ENCODE peak calls at places on chromosomes 4 and X, in six cellular contexts. One of them, this sample, is unnamed.

GRCh38 chrX:129472116-129472515 is 51.2 kb downstream of the SMARCA1 start:
- DNase-seq in HFFc6: peak
- DNase-seq in body of pancreas: no peak
- DNase-seq in choroid plexus epithelial cell: peak
- DNase-seq in esophagus squamous epithelium: no peak
- DNase-seq in GM13977: no peak
- DNase-seq in this sample: no peak

GRCh38 chrX:1026263-1027015 is 186.0 kb downstream of the CRLF2 start:
- DNase-seq in HFFc6: no peak
- DNase-seq in body of pancreas: no peak
- DNase-seq in choroid plexus epithelial cell: no peak
- DNase-seq in esophagus squamous epithelium: no peak
- DNase-seq in GM13977: no peak
- DNase-seq in this sample: no peak

GRCh38 chr4:147707892-147708672 is 23.8 kb upstream of the ARHGAP10 start:
- DNase-seq in HFFc6: peak
- DNase-seq in body of pancreas: peak
- DNase-seq in choroid plexus epithelial cell: peak
- DNase-seq in esophagus squamous epithelium: no peak
- DNase-seq in GM13977: peak
- DNase-seq in this sample: peak

GRCh38 chr4:78661923-78662521 is 110.5 kb downstream of the ANXA3 start:
- DNase-seq in HFFc6: no peak
- DNase-seq in body of pancreas: no peak
- DNase-seq in choroid plexus epithelial cell: peak
- DNase-seq in esophagus squamous epithelium: no peak
- DNase-seq in GM13977: peak
- DNase-seq in this sample: no peak

GRCh38 chrX:19616959-19617358 is 101.7 kb upstream of the MAP3K15 start:
- DNase-seq in HFFc6: peak
- DNase-seq in body of pancreas: no peak
- DNase-seq in choroid plexus epithelial cell: peak
- DNase-seq in esophagus squamous epithelium: no peak
- DNase-seq in GM13977: no peak
- DNase-seq in this sample: no peak

GRCh38 chrX:119852410-119853353 is at the start of gene UPF3B:
- DNase-seq in HFFc6: peak
- DNase-seq in body of pancreas: peak
- DNase-seq in choroid plexus epithelial cell: peak
- DNase-seq in esophagus squamous epithelium: peak
- DNase-seq in GM13977: peak
- DNase-seq in this sample: peak

GRCh38 chrX:17405225-17405969 is 30.4 kb downstream of the NHS start:
- DNase-seq in HFFc6: peak
- DNase-seq in body of pancreas: no peak
- DNase-seq in choroid plexus epithelial cell: no peak
- DNase-seq in esophagus squamous epithelium: no peak
- DNase-seq in GM13977: no peak
- DNase-seq in this sample: peak

GRCh38 chr4:94826206-94826605 is 68.5 kb downstream of the BMPR1B start:
- DNase-seq in HFFc6: no peak
- DNase-seq in body of pancreas: no peak
- DNase-seq in choroid plexus epithelial cell: peak
- DNase-seq in esophagus squamous epithelium: no peak
- DNase-seq in GM13977: no peak
- DNase-seq in this sample: no peak

GRCh38 chr4:172982151-172982590 is 186.4 kb upstream of the GALNT7 start:
- DNase-seq in HFFc6: peak
- DNase-seq in body of pancreas: no peak
- DNase-seq in choroid plexus epithelial cell: peak
- DNase-seq in esophagus squamous epithelium: no peak
- DNase-seq in GM13977: no peak
- DNase-seq in this sample: no peak

GRCh38 chrX:78182881-78183280 is 43.4 kb upstream of the TAF9B start:
- DNase-seq in HFFc6: no peak
- DNase-seq in body of pancreas: no peak
- DNase-seq in choroid plexus epithelial cell: no peak
- DNase-seq in esophagus squamous epithelium: no peak
- DNase-seq in GM13977: no peak
- DNase-seq in this sample: no peak

GRCh38 chrX:136920001-136920400 is 39.5 kb upstream of the RBMX start:
- DNase-seq in HFFc6: no peak
- DNase-seq in body of pancreas: no peak
- DNase-seq in choroid plexus epithelial cell: peak
- DNase-seq in esophagus squamous epithelium: no peak
- DNase-seq in GM13977: no peak
- DNase-seq in this sample: no peak

GRCh38 chrX:15686818-15687685 is 22.4 kb upstream of the CLTRN start:
- DNase-seq in HFFc6: peak
- DNase-seq in body of pancreas: peak
- DNase-seq in choroid plexus epithelial cell: peak
- DNase-seq in esophagus squamous epithelium: no peak
- DNase-seq in GM13977: peak
- DNase-seq in this sample: peak

GRCh38 chr4:3303840-3304715 is 11.3 kb downstream of the RGS12 start:
- DNase-seq in HFFc6: no peak
- DNase-seq in body of pancreas: peak
- DNase-seq in choroid plexus epithelial cell: no peak
- DNase-seq in esophagus squamous epithelium: no peak
- DNase-seq in GM13977: no peak
- DNase-seq in this sample: no peak

GRCh38 chrX:39296472-39296871 is 495.2 kb downstream of the MID1IP1 start:
- DNase-seq in HFFc6: no peak
- DNase-seq in body of pancreas: no peak
- DNase-seq in choroid plexus epithelial cell: no peak
- DNase-seq in esophagus squamous epithelium: no peak
- DNase-seq in GM13977: no peak
- DNase-seq in this sample: no peak

GRCh38 chr4:158805628-158806471 is 37.0 kb downstream of the FNIP2 start:
- DNase-seq in HFFc6: peak
- DNase-seq in body of pancreas: peak
- DNase-seq in choroid plexus epithelial cell: no peak
- DNase-seq in esophagus squamous epithelium: no peak
- DNase-seq in GM13977: no peak
- DNase-seq in this sample: peak

GRCh38 chrX:45172890-45173289 is 27.8 kb downstream of the DIPK2B start:
- DNase-seq in HFFc6: peak
- DNase-seq in body of pancreas: no peak
- DNase-seq in choroid plexus epithelial cell: peak
- DNase-seq in esophagus squamous epithelium: no peak
- DNase-seq in GM13977: no peak
- DNase-seq in this sample: peak

GRCh38 chr4:8702516-8703400 is 110.2 kb downstream of the CPZ start:
- DNase-seq in HFFc6: no peak
- DNase-seq in body of pancreas: no peak
- DNase-seq in choroid plexus epithelial cell: no peak
- DNase-seq in esophagus squamous epithelium: no peak
- DNase-seq in GM13977: no peak
- DNase-seq in this sample: no peak

GRCh38 chr4:63316633-63317032 is 1092.6 kb downstream of the TECRL start:
- DNase-seq in HFFc6: no peak
- DNase-seq in body of pancreas: no peak
- DNase-seq in choroid plexus epithelial cell: no peak
- DNase-seq in esophagus squamous epithelium: no peak
- DNase-seq in GM13977: no peak
- DNase-seq in this sample: no peak

GRCh38 chr4:3445111-3445820 is 3.5 kb downstream of the HGFAC start:
- DNase-seq in HFFc6: no peak
- DNase-seq in body of pancreas: no peak
- DNase-seq in choroid plexus epithelial cell: no peak
- DNase-seq in esophagus squamous epithelium: no peak
- DNase-seq in GM13977: no peak
- DNase-seq in this sample: no peak

GRCh38 chr4:108849611-108850406 is 87.0 kb upstream of the ETNPPL start:
- DNase-seq in HFFc6: peak
- DNase-seq in body of pancreas: no peak
- DNase-seq in choroid plexus epithelial cell: peak
- DNase-seq in esophagus squamous epithelium: no peak
- DNase-seq in GM13977: no peak
- DNase-seq in this sample: no peak

GRCh38 chr4:86453044-86453501 is 93.2 kb upstream of the MAPK10 start:
- DNase-seq in HFFc6: no peak
- DNase-seq in body of pancreas: peak
- DNase-seq in choroid plexus epithelial cell: peak
- DNase-seq in esophagus squamous epithelium: no peak
- DNase-seq in GM13977: no peak
- DNase-seq in this sample: no peak

GRCh38 chr4:154588198-154588597 is 2.3 kb downstream of the FGA start:
- DNase-seq in HFFc6: no peak
- DNase-seq in body of pancreas: no peak
- DNase-seq in choroid plexus epithelial cell: no peak
- DNase-seq in esophagus squamous epithelium: no peak
- DNase-seq in GM13977: no peak
- DNase-seq in this sample: no peak

GRCh38 chrX:82541822-82542221 is 966.3 kb upstream of the POU3F4 start:
- DNase-seq in HFFc6: no peak
- DNase-seq in body of pancreas: no peak
- DNase-seq in choroid plexus epithelial cell: no peak
- DNase-seq in esophagus squamous epithelium: no peak
- DNase-seq in GM13977: no peak
- DNase-seq in this sample: no peak

GRCh38 chr4:183960021-183960420 is 54.9 kb downstream of the STOX2 start:
- DNase-seq in HFFc6: no peak
- DNase-seq in body of pancreas: peak
- DNase-seq in choroid plexus epithelial cell: peak
- DNase-seq in esophagus squamous epithelium: no peak
- DNase-seq in GM13977: no peak
- DNase-seq in this sample: peak

GRCh38 chr4:111636961-111637556 is 508.2 kb upstream of the FAM241A start:
- DNase-seq in HFFc6: no peak
- DNase-seq in body of pancreas: no peak
- DNase-seq in choroid plexus epithelial cell: no peak
- DNase-seq in esophagus squamous epithelium: no peak
- DNase-seq in GM13977: no peak
- DNase-seq in this sample: no peak

GRCh38 chr4:111639876-111640275 is 505.4 kb upstream of the FAM241A start:
- DNase-seq in HFFc6: peak
- DNase-seq in body of pancreas: no peak
- DNase-seq in choroid plexus epithelial cell: peak
- DNase-seq in esophagus squamous epithelium: no peak
- DNase-seq in GM13977: no peak
- DNase-seq in this sample: no peak

GRCh38 chr4:111639120-111639519 is 506.1 kb upstream of the FAM241A start:
- DNase-seq in HFFc6: peak
- DNase-seq in body of pancreas: no peak
- DNase-seq in choroid plexus epithelial cell: peak
- DNase-seq in esophagus squamous epithelium: no peak
- DNase-seq in GM13977: no peak
- DNase-seq in this sample: no peak

GRCh38 chr4:111641813-111642579 is 503.3 kb upstream of the FAM241A start:
- DNase-seq in HFFc6: peak
- DNase-seq in body of pancreas: peak
- DNase-seq in choroid plexus epithelial cell: peak
- DNase-seq in esophagus squamous epithelium: no peak
- DNase-seq in GM13977: peak
- DNase-seq in this sample: peak
- TF ChIP-seq CTCF in HFFc6: peak
- TF ChIP-seq CTCF in body of pancreas: peak
- TF ChIP-seq CTCF in choroid plexus epithelial cell: peak
- TF ChIP-seq CTCF in esophagus squamous epithelium: peak
- TF ChIP-seq CTCF in GM13977: peak
- TF ChIP-seq CTCF in this sample: peak

GRCh38 chrX:22538581-22538980 is 265.9 kb downstream of the CBLL2 start:
- DNase-seq in HFFc6: no peak
- DNase-seq in body of pancreas: no peak
- DNase-seq in choroid plexus epithelial cell: no peak
- DNase-seq in esophagus squamous epithelium: no peak
- DNase-seq in GM13977: no peak
- DNase-seq in this sample: no peak

GRCh38 chrX:22534643-22535042 is 261.9 kb downstream of the CBLL2 start:
- DNase-seq in HFFc6: peak
- DNase-seq in body of pancreas: no peak
- DNase-seq in choroid plexus epithelial cell: peak
- DNase-seq in esophagus squamous epithelium: no peak
- DNase-seq in GM13977: no peak
- DNase-seq in this sample: no peak

DNA sequence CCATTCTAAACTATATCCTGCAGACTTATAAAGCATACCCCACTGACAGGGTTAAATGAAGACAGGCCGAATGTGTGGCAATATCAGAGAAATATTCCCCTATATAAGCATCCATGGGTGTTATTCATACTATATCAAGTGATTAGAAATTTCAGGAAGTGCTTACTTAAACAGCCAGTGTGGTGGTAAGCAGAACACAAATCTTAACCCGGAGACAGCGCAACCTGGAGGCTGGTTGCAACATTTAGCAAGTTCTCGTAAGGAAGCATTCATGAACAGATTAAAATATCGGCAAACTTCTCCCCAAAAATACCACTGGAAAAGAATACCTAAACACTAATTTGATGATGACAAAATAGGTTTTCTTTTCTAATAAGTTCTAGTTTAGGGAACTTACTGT is 261.2 kb downstream of the CBLL2 start:
- DNase-seq in HFFc6: no peak
- DNase-seq in body of pancreas: no peak
- DNase-seq in choroid plexus epithelial cell: peak
- DNase-seq in esophagus squamous epithelium: no peak
- DNase-seq in GM13977: no peak
- DNase-seq in this sample: no peak
- TF ChIP-seq CTCF in HFFc6: no peak
- TF ChIP-seq CTCF in body of pancreas: no peak
- TF ChIP-seq CTCF in choroid plexus epithelial cell: no peak
- TF ChIP-seq CTCF in esophagus squamous epithelium: no peak
- TF ChIP-seq CTCF in GM13977: peak
- TF ChIP-seq CTCF in this sample: no peak

DNA sequence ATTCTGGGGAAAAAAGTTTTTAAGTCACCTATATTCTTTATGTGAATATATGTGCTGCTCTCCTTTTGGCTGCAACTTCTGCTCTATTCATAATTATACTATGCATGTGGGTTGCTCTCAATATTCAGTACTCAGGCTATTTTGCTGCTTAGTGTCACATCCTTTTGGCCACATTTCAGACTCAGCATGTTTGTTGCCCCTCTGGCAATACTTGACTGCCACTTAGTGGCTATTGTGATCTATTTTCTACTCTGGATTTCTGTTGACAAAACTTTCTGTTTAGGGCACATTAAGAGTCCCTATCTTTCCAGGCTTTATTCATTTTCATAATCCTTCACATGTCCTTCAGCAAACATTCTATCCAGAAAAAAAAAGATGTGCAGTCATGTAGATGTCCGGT is 15.8 kb upstream of the CT45A1 start:
- DNase-seq in HFFc6: no peak
- DNase-seq in body of pancreas: no peak
- DNase-seq in choroid plexus epithelial cell: no peak
- DNase-seq in esophagus squamous epithelium: no peak
- DNase-seq in GM13977: no peak
- DNase-seq in this sample: no peak
- TF ChIP-seq CTCF in HFFc6: no peak
- TF ChIP-seq CTCF in body of pancreas: no peak
- TF ChIP-seq CTCF in choroid plexus epithelial cell: no peak
- TF ChIP-seq CTCF in esophagus squamous epithelium: no peak
- TF ChIP-seq CTCF in GM13977: peak
- TF ChIP-seq CTCF in this sample: no peak

DNA sequence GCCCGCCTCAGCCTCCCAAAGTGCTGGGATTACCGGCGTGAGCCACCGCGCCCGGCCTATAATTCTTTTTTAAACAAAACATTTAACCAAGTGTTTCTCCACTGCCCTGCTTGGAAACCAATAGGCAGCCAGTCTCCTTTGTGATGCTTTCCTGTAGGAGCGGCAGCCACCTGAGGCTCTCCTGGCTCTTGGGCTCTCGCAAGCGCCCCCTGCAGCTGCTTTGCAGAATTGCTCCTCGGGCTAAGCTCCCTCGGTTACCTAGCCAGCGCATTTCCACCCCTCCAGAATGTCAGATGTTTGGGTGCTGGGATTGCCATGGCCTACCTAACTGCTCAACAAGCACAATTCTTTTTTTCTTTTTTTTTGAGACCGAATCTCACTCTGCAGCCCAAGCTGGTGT is 7.7 kb downstream of the S100P start:
- DNase-seq in HFFc6: no peak
- DNase-seq in body of pancreas: no peak
- DNase-seq in choroid plexus epithelial cell: no peak
- DNase-seq in esophagus squamous epithelium: no peak
- DNase-seq in GM13977: no peak
- DNase-seq in this sample: no peak
- TF ChIP-seq CTCF in HFFc6: peak
- TF ChIP-seq CTCF in body of pancreas: no peak
- TF ChIP-seq CTCF in choroid plexus epithelial cell: peak
- TF ChIP-seq CTCF in esophagus squamous epithelium: no peak
- TF ChIP-seq CTCF in GM13977: peak
- TF ChIP-seq CTCF in this sample: no peak